ENCODE peak calls at places on chromosome 3, in ten cellular contexts. X is ovary, R is pancreas, K is tibial artery, Q is colonic mucosa, T is Peyer's patch, U is heart left ventricle, G is IMR-90, F is stomach, O is psoas muscle. J is an unnamed sample.

GRCh38 chr3:11624161-11624560 is 19.6 kb downstream of the VGLL4 start:
- DNase-seq in T (no peak), X (no peak), U (no peak), R (no peak), O (no peak), G (peak; percentile 61), F (no peak), Q (no peak), K (no peak), J (no peak)

GRCh38 chr3:162391301-162391700 is 894.7 kb downstream of the OTOL1 start:
- DNase-seq in O (no peak), G (peak; percentile 69), T (no peak), R (no peak), Q (no peak), F (no peak), U (no peak), K (no peak), X (no peak), J (no peak)

GRCh38 chr3:72625616-72626337 is 222.5 kb downstream of the SHQ1 start:
- DNase-seq in F (no peak), O (no peak), G (peak; percentile 16), U (no peak), R (no peak), Q (no peak), T (no peak), K (no peak), X (no peak), J (no peak)

GRCh38 chr3:134326760-134327593 is 47.3 kb downstream of the AMOTL2 start:
- DNase-seq in X (peak; percentile 47), Q (no peak), K (peak; percentile 88), R (no peak), O (peak; percentile 85), U (peak; percentile 48), G (peak; percentile 97), F (no peak), T (no peak), J (no peak)

GRCh38 chr3:34102290-34102689 is 303.9 kb downstream of the PDCD6IP start:
- DNase-seq in X (no peak), Q (no peak), T (no peak), F (no peak), K (no peak), U (no peak), G (no peak), R (no peak), O (no peak), J (no peak)

GRCh38 chr3:46695177-46695961 is 1.9 kb upstream of the ALS2CL start:
- DNase-seq in T (no peak), K (peak; percentile 86), O (peak; percentile 80), G (no peak), Q (peak; percentile 42), F (peak; percentile 39), X (no peak), R (no peak), U (peak; percentile 82), J (peak; percentile 20)

GRCh38 chr3:52293491-52294319 is 6.1 kb downstream of the GLYCTK start:
- DNase-seq in T (peak; percentile 24), R (peak; percentile 54), K (no peak), G (no peak), X (no peak), O (no peak), F (no peak), U (no peak), Q (no peak), J (no peak)

GRCh38 chr3:44444437-44444836 is 33.0 kb downstream of the ZNF445 start:
- DNase-seq in F (no peak), X (no peak), K (no peak), Q (no peak), U (no peak), O (no peak), R (no peak), G (no peak), T (no peak), J (no peak)

GRCh38 chr3:64214697-64215018 is 10.6 kb downstream of the PRICKLE2 start:
- DNase-seq in Q (no peak), G (peak; percentile 76), T (no peak), K (no peak), F (no peak), R (peak; percentile 32), U (peak; percentile 50), O (no peak), X (peak; percentile 69), J (peak; percentile 41)

GRCh38 chr3:64213224-64213893 is 11.9 kb downstream of the PRICKLE2 start:
- DNase-seq in G (no peak), O (no peak), F (no peak), X (no peak), K (no peak), T (no peak), R (no peak), Q (no peak), U (no peak), J (no peak)

GRCh38 chr3:64215559-64215958 is 9.7 kb downstream of the PRICKLE2 start:
- DNase-seq in T (no peak), U (no peak), Q (no peak), O (no peak), X (no peak), G (no peak), K (no peak), R (no peak), F (no peak), J (no peak)

GRCh38 chr3:64215084-64215483 is 10.2 kb downstream of the PRICKLE2 start:
- DNase-seq in O (no peak), G (no peak), T (no peak), F (no peak), X (no peak), U (no peak), Q (no peak), K (no peak), R (no peak), J (no peak)

GRCh38 chr3:64214002-64214696 is 11.1 kb downstream of the PRICKLE2 start:
- DNase-seq in R (no peak), O (peak; percentile 77), G (peak; percentile 82), X (peak; percentile 86), U (peak; percentile 75), T (peak; percentile 53), K (peak; percentile 85), Q (peak; percentile 59), F (peak; percentile 59), J (no peak)
- H3K27ac ChIP-seq in R (peak overlapping the region; percentile 80), O (peak overlapping the region; percentile 63), G (peak overlapping the region; percentile 66), X (peak overlapping the region; percentile 58), U (peak overlapping the region; percentile 78), T (peak overlapping the region; percentile 73), K (peak overlapping the region; percentile 77), Q (peak overlapping the region; percentile 24), F (peak overlapping the region; percentile 76), J (no peak overlapping the region)

DNA sequence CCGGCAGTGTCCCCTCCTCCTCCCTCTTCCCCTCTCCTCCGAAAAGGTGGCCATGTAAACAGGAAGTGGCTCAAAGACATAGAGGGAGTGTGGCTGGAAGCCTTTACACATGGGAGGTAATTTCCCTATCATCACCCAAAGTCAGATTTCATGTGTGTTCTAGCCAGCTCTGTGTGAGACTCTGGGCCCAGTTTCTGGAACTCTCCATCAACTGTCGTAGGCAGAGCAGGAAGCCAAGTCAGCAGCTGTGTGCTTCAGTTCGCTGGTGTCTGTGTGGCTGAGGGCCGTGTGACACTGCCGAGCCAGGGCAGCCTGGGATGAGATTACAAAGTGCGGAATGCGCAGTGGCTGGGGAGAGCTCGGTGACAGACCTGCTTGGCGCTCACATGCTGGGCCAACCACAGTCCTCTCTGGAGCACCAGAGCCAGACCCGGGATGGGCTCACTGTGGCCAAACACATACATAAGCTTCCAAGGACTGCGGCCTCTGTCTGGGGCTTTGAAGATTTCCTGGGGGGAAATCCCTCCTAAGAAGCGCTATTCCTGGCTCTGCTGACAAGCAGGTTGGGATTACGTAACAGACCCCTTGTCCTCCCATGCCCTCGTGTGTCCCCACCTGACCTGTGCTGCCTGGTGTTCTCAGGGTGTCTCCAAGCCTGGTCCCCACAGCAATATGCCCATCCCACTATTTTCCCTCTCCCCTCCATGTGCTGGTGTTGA is 50.7 kb downstream of the UMPS start:
- DNase-seq in T (no peak), U (peak; percentile 92), K (peak; percentile 93), G (peak; percentile 58), X (peak; percentile 50), O (peak; percentile 94), R (no peak), F (no peak), Q (peak; percentile 40), J (peak; percentile 52)
- H3K4me3 ChIP-seq in T (no peak overlapping the region), U (peak overlapping the region; percentile 20), K (peak overlapping the region; percentile 8), G (no peak overlapping the region), X (no peak overlapping the region), O (peak overlapping the region; percentile 5), R (no peak overlapping the region), F (no peak overlapping the region), Q (no peak overlapping the region), J (no peak overlapping the region)

GRCh38 chr3:56856686-56857577 is 55.2 kb upstream of the ARHGEF3 start:
- DNase-seq in R (no peak), G (no peak), Q (no peak), X (no peak), F (no peak), K (no peak), U (no peak), O (no peak), T (no peak), J (no peak)

GRCh38 chr3:56854856-56855620 is 53.3 kb upstream of the ARHGEF3 start:
- DNase-seq in R (no peak), G (no peak), U (no peak), T (no peak), X (no peak), K (no peak), F (no peak), O (no peak), Q (no peak), J (no peak)

GRCh38 chr3:56858331-56858730 is 56.6 kb upstream of the ARHGEF3 start:
- DNase-seq in Q (no peak), F (no peak), U (no peak), T (no peak), K (no peak), X (no peak), O (no peak), R (no peak), G (no peak), J (no peak)

GRCh38 chr3:56851966-56852884 is 50.5 kb upstream of the ARHGEF3 start:
- DNase-seq in U (no peak), G (no peak), T (no peak), Q (no peak), X (no peak), O (no peak), K (no peak), F (no peak), R (no peak), J (no peak)

GRCh38 chr3:56855856-56856538 is 54.2 kb upstream of the ARHGEF3 start:
- DNase-seq in F (peak; percentile 35), O (no peak), Q (peak; percentile 40), G (no peak), U (no peak), T (no peak), K (no peak), R (no peak), X (no peak), J (peak; percentile 56)
- TF ChIP-seq CTCF in F (no peak), O (peak; percentile 29), Q (peak; percentile 38), G (peak; percentile 39), U (peak; percentile 53), T (peak; percentile 17), K (no peak), R (peak; percentile 11), X (peak; percentile 21), J (peak; percentile 66)

DNA sequence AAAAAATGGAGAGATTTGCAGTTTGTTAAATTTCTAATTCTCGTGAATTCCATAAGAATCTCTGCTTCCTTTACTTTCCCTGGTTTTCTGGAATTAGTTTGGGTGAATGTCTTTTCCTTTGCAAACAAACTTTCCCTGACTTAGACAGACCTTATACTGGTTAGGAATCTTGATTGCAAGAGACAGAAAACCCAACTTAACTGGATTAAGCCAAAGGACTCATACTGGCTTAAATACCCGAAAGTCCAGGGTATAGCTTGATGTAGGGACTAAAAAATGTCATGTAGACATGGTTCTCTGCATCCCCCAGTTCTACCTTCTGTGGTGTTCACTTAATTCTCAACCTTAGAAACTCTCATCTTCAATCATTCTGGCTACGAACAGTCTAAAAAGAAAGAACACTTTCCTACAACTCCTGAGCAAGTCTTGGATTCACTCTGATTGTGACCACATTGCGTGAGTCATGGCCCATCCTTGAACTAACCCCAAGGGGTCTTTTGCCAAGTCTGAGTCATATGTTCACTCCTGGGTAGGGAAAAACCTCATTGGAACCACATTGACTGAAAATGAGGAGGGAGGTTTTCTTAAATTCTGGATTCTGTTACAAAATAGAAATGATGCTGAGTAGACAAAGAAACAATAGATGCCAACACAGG is 136.0 kb upstream of the DAZL start:
- DNase-seq in Q (no peak), G (peak; percentile 60), F (no peak), U (no peak), X (peak; percentile 12), K (no peak), T (no peak), O (no peak), R (no peak), J (no peak)
- H3K27ac ChIP-seq in Q (no peak overlapping the region), G (no peak overlapping the region), F (no peak overlapping the region), U (peak overlapping the region; percentile 77), X (no peak overlapping the region), K (no peak overlapping the region), T (no peak overlapping the region), O (peak overlapping the region; percentile 73), R (no peak overlapping the region), J (no peak overlapping the region)

J was measured in dorsolateral prefrontal cortex.